ENCODE peak calls at places on chromosome 7, in five cellular contexts. I, S, R, Q and F are unnamed samples.

GRCh38 chr7:139711991-139712753 is 65.6 kb downstream of the HIPK2 start:
- DNase-seq in I (no peak), S (no peak), R (no peak), Q (no peak), F (peak)

GRCh38 chr7:101198476-101198875 is 2.4 kb downstream of the MOGAT3 start:
- DNase-seq in I (no peak), S (no peak), R (no peak), Q (no peak), F (no peak)

GRCh38 chr7:98568891-98569290 is 48.2 kb upstream of the NPTX2 start:
- DNase-seq in I (no peak), S (no peak), R (no peak), Q (no peak), F (no peak)

GRCh38 chr7:50314778-50315177 is 10.3 kb downstream of the IKZF1 start:
- DNase-seq in I (no peak), S (no peak), R (no peak), Q (no peak), F (no peak)

GRCh38 chr7:24441331-24442059 is 131.8 kb upstream of the PALS2 start:
- DNase-seq in I (peak), S (no peak), R (peak), Q (no peak), F (no peak)

GRCh38 chr7:158647475-158647792 is 57.2 kb downstream of the NCAPG2 start:
- DNase-seq in I (no peak), S (no peak), R (no peak), Q (no peak), F (no peak)

GRCh38 chr7:14598978-14599377 is 303.6 kb downstream of the DGKB start:
- DNase-seq in I (no peak), S (no peak), R (no peak), Q (no peak), F (no peak)

GRCh38 chr7:109331423-109331822 is 761.7 kb downstream of the DNAJB9 start:
- DNase-seq in I (no peak), S (no peak), R (no peak), Q (no peak), F (no peak)

GRCh38 chr7:47100815-47101435 is 481.0 kb downstream of the TNS3 start:
- DNase-seq in I (no peak), S (no peak), R (peak), Q (peak), F (peak)